ENCODE peak calls at places on chromosomes 6 and 20, in eight cellular contexts. M, D, X, O, H, G, Q and B are unnamed samples.

GRCh38 chr20:25544760-25545159 is 40.6 kb downstream of the NINL start:
- DNase-seq in M (no peak), D (no peak), X (no peak), O (peak; percentile 36), H (no peak), G (no peak), Q (no peak), B (no peak)

GRCh38 chr6:84779380-84779779 is 15.0 kb upstream of the TBX18 start:
- DNase-seq in M (no peak), D (no peak), X (no peak), O (no peak), H (no peak), G (no peak), Q (no peak), B (no peak)

GRCh38 chr6:119110601-119111548 is 32.4 kb upstream of the FAM184A start:
- DNase-seq in M (no peak), D (peak; percentile 14), X (peak; percentile 44), O (peak; percentile 75), H (no peak), G (peak; percentile 69), Q (no peak), B (no peak)

GRCh38 chr20:59137532-59137931 is 26.1 kb upstream of the ZNF831 start:
- DNase-seq in M (no peak), D (peak; percentile 91), X (no peak), O (no peak), H (no peak), G (no peak), Q (no peak), B (no peak)

GRCh38 chr6:119676971-119677370 is 327.4 kb upstream of the MAN1A1 start:
- DNase-seq in M (no peak), D (no peak), X (no peak), O (no peak), H (no peak), G (no peak), Q (no peak), B (no peak)

GRCh38 chr6:23584134-23584763 is 541.8 kb upstream of the NRSN1 start:
- DNase-seq in M (no peak), D (peak; percentile 9), X (no peak), O (no peak), H (no peak), G (peak; percentile 40), Q (no peak), B (no peak)

GRCh38 chr6:18501313-18502013 is 114.3 kb downstream of the RNF144B start:
- DNase-seq in M (no peak), D (peak; percentile 33), X (no peak), O (no peak), H (no peak), G (no peak), Q (no peak), B (no peak)

GRCh38 chr20:12058201-12058600 is 140.5 kb downstream of the BTBD3 start:
- DNase-seq in M (no peak), D (no peak), X (no peak), O (no peak), H (no peak), G (no peak), Q (no peak), B (no peak)

GRCh38 chr20:37994512-37994911 is 38.7 kb downstream of the TTI1 start:
- DNase-seq in M (no peak), D (no peak), X (no peak), O (no peak), H (no peak), G (peak; percentile 43), Q (no peak), B (no peak)

GRCh38 chr20:52131048-52131643 is 60.4 kb downstream of the ZFP64 start:
- DNase-seq in M (no peak), D (no peak), X (no peak), O (no peak), H (no peak), G (no peak), Q (no peak), B (no peak)

GRCh38 chr20:52130406-52130805 is 61.2 kb downstream of the ZFP64 start:
- DNase-seq in M (no peak), D (no peak), X (no peak), O (no peak), H (no peak), G (no peak), Q (no peak), B (no peak)

GRCh38 chr20:52127309-52127708 is 64.3 kb downstream of the ZFP64 start:
- DNase-seq in M (no peak), D (no peak), X (no peak), O (no peak), H (no peak), G (no peak), Q (no peak), B (no peak)

GRCh38 chr20:52129611-52130010 is 62.0 kb downstream of the ZFP64 start:
- DNase-seq in M (no peak), D (no peak), X (no peak), O (no peak), H (no peak), G (no peak), Q (no peak), B (no peak)

GRCh38 chr20:52132337-52132736 is 59.2 kb downstream of the ZFP64 start:
- DNase-seq in M (no peak), D (no peak), X (no peak), O (no peak), H (no peak), G (no peak), Q (no peak), B (no peak)
- TF ChIP-seq POLR2AphosphoS5 in M (no peak), D (no peak), X (no peak), O (no peak), H (no peak), G (no peak), Q (no peak), B (no peak)

GRCh38 chr20:62062661-62063600 is 2.8 kb downstream of the TAF4 start:
- DNase-seq in M (peak; percentile 17), D (no peak), X (no peak), O (no peak), H (no peak), G (no peak), Q (no peak), B (no peak)

GRCh38 chr20:62063601-62063980 is 2.1 kb downstream of the TAF4 start:
- DNase-seq in M (peak; percentile 46), D (peak; percentile 19), X (no peak), O (peak; percentile 44), H (no peak), G (no peak), Q (no peak), B (no peak)

GRCh38 chr20:62065669-62066338 is at the start of gene TAF4:
- DNase-seq in M (peak; percentile 72), D (peak; percentile 81), X (no peak), O (peak; percentile 80), H (peak; percentile 81), G (peak; percentile 59), Q (peak; percentile 99), B (peak; percentile 98)

GRCh38 chr20:62064788-62065668 is 653 bp downstream of the TAF4 start:
- DNase-seq in M (peak; percentile 52), D (peak; percentile 27), X (no peak), O (no peak), H (peak; percentile 40), G (no peak), Q (peak; percentile 53), B (peak; percentile 53)

DNA sequence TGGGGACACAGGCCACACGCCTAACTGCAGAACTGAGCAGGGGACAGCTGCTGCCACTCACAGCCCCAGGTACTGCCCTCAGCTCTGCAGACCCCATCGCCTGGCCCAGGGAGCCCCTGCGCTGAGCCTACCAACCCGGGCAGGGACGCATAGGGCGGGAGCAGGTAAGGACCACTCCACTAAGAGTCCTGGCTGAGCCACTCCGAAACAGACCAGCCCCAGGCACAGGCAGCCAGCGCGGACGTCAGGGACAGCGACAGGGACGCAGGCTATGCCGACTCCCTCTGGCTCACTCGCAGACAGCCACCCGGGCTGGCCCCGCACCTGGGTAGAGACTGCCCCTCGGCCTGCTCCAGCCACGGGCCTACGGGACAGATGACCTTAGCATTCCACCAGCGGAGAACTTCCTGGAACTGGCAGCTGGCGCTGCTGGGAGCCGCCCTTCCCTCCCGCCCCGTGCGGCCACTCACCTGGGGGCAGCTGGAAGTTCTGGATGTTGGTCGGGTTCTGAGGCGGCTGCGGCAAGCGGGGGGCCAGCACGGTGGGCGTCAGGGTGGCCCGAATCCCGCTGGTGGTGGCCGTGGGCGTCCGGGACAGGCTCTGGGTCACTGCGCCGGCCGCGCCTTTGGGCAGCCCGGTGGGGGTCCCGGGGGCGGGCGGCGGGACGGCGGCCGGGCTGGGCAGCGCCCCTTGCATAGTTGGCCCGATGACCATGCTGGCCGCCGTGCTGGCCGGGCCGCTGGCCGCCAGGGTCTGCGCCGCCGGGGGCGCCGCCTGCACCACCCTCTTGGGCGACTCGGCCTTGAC is 1.5 kb downstream of the TAF4 start:
- DNase-seq in M (peak; percentile 55), D (peak; percentile 59), X (no peak), O (peak; percentile 67), H (peak; percentile 72), G (peak; percentile 64), Q (no peak), B (no peak)
- TF ChIP-seq POLR2AphosphoS5 in M (no peak), D (peak; percentile 58), X (no peak), O (no peak), H (no peak), G (no peak), Q (no peak), B (no peak)

GRCh38 chr6:74606488-74607135 is 599.2 kb downstream of the COL12A1 start:
- DNase-seq in M (no peak), D (no peak), X (no peak), O (peak; percentile 8), H (no peak), G (no peak), Q (no peak), B (no peak)

GRCh38 chr6:74607934-74608333 is 597.9 kb downstream of the COL12A1 start:
- DNase-seq in M (no peak), D (no peak), X (no peak), O (peak; percentile 23), H (no peak), G (no peak), Q (no peak), B (no peak)

GRCh38 chr6:74605942-74606341 is 599.9 kb downstream of the COL12A1 start:
- DNase-seq in M (no peak), D (no peak), X (no peak), O (no peak), H (no peak), G (no peak), Q (no peak), B (no peak)

GRCh38 chr6:74609857-74610256 is 596.0 kb downstream of the COL12A1 start:
- DNase-seq in M (no peak), D (no peak), X (no peak), O (no peak), H (no peak), G (no peak), Q (no peak), B (no peak)

DNA sequence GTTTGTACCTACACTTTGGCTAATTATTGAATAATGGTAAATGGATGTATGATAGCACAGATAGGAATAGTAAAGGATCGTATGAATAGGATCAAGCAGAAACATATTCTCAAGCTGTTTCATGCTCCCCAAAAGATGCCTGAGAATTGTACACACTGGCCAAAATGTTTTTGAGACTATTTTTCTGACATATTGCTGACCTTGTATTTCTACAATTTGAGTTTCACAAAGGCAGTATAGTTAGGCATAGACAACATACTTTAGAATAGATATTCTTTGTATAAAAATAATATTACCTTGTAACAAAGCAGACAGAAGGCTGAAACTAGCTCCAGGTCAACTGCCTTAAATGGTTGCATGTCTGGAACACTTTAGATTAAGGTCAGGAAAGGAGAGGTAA is 598.4 kb downstream of the COL12A1 start:
- DNase-seq in M (no peak), D (no peak), X (no peak), O (no peak), H (no peak), G (no peak), Q (no peak), B (no peak)
- TF ChIP-seq POLR2AphosphoS5 in M (no peak), D (no peak), X (no peak), O (no peak), H (no peak), G (no peak), Q (no peak), B (no peak)

GRCh38 chr6:151025076-151025475 is 159.6 kb downstream of the MTHFD1L start:
- DNase-seq in M (no peak), D (no peak), X (no peak), O (no peak), H (no peak), G (no peak), Q (no peak), B (no peak)
- TF ChIP-seq POLR2AphosphoS5 in M (no peak), D (peak; percentile 58), X (no peak), O (no peak), H (no peak), G (no peak), Q (no peak), B (no peak)